ENCODE peak calls at places on chromosomes 7 and 10, in six cellular contexts. Q is pancreas; K is GM23338; M is CD8-positive, alpha-beta T cell; D is fibroblast of lung; N is HepG2. V is an unnamed sample.

GRCh38 chr7:150988230-150989226 is 2.3 kb upstream of the NOS3 start:
- DNase-seq in D (no peak), M (peak; percentile 63), Q (no peak), K (peak; percentile 91), N (no peak), V (peak; percentile 77)

GRCh38 chr7:1925349-1925748 is 255.3 kb downstream of the ELFN1 start:
- DNase-seq in N (peak; percentile 9), M (peak; percentile 36), Q (no peak), K (peak; percentile 56), D (peak; percentile 28), V (peak; percentile 50)

GRCh38 chr7:158031820-158032424 is 555.7 kb downstream of the PTPRN2 start:
- DNase-seq in Q (no peak), M (no peak), N (no peak), K (no peak), D (no peak), V (no peak)

GRCh38 chr7:118372530-118372929 is 148.0 kb downstream of the ANKRD7 start:
- DNase-seq in Q (no peak), N (no peak), K (no peak), M (no peak), D (peak; percentile 16), V (no peak)

GRCh38 chr7:15007507-15007906 is 105.0 kb upstream of the DGKB start:
- DNase-seq in Q (no peak), K (peak; percentile 83), M (no peak), N (peak; percentile 3), D (peak; percentile 11), V (no peak)

GRCh38 chr10:24259365-24260125 is 50.6 kb downstream of the KIAA1217 start:
- DNase-seq in K (no peak), D (no peak), M (no peak), Q (no peak), N (no peak), V (no peak)

GRCh38 chr10:80465839-80466590 is 11.9 kb downstream of the TSPAN14 start:
- DNase-seq in K (no peak), M (peak; percentile 77), D (no peak), N (no peak), Q (no peak), V (no peak)

GRCh38 chr7:108200326-108200725 is 70.2 kb upstream of the LAMB4 start:
- DNase-seq in M (no peak), D (no peak), K (no peak), N (no peak), Q (no peak), V (no peak)

GRCh38 chr7:134527979-134528371 is 608 bp downstream of the AKR1B10 start:
- DNase-seq in Q (no peak), N (peak; percentile 18), D (peak; percentile 81), M (no peak), K (peak; percentile 17), V (peak; percentile 33)

GRCh38 chr7:116242177-116242576 is 31.8 kb downstream of the TES start:
- DNase-seq in M (no peak), Q (no peak), K (no peak), D (peak; percentile 69), N (no peak), V (no peak)

GRCh38 chr7:86644282-86645173 is 819 bp downstream of the GRM3 start:
- DNase-seq in K (peak; percentile 67), M (peak; percentile 10), N (no peak), Q (no peak), D (no peak), V (no peak)

GRCh38 chr10:43420369-43421200 is 11.6 kb upstream of the HNRNPF start:
- DNase-seq in Q (peak; percentile 73), K (peak; percentile 85), D (peak; percentile 91), M (peak; percentile 89), N (peak; percentile 96), V (peak; percentile 92)

GRCh38 chr10:97025613-97026242 is 160.0 kb downstream of the SLIT1 start:
- DNase-seq in K (peak; percentile 89), M (peak; percentile 39), Q (peak; percentile 50), D (peak; percentile 66), N (peak; percentile 50), V (peak; percentile 70)

GRCh38 chr10:124532106-124532641 is 70.6 kb downstream of the LHPP start:
- DNase-seq in D (no peak), Q (no peak), N (peak; percentile 39), K (peak; percentile 91), M (no peak), V (peak; percentile 23)
- TF ChIP-seq CTCF in D (peak; percentile 35), Q (no peak), N (peak; percentile 49), K (peak; percentile 82), M (no peak), V (no peak)

DNA sequence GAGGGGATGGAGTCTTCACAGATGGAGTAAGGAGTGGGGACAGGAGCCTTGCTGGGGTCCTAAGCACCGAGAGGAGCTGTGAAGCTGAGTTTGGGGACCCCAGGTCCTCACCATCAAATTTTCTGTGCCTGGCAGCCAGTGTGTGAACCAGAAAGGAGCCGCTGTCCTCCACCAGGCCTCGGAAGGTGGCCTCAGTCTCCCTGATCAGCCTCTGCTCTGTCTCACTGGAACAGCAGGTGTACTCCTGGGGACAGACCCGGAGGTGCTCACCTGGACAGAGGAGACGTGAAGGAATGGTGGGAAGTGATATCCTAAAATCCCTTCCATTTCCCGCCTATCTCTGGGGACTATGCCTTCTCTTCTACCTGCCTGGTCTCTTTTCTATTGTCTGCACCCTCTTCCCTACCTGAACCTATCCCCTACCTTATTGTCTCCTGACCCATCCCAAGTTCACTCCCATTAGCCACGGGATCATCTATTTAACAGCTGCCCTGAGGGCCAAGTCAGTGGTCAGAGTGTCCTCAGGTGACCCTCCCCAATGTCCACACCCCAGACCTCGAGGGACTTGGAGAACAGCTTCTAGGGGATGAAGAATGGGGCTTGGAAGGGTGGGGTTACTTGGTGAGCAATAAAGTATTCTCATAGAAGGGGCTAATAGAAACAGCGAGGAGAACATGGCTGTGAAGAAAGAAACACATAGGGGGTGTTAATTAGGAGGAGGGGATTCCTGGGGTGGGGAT is 915 bp downstream of the GPC2 start:
- DNase-seq in Q (no peak), D (no peak), K (no peak), N (no peak), M (no peak), V (no peak)
- H3K4me3 ChIP-seq in Q (peak overlapping the region; percentile 59), D (peak overlapping the region; percentile 75), K (peak overlapping the region; percentile 87), N (peak overlapping the region; percentile 68), M (no peak overlapping the region), V (no peak overlapping the region)

GRCh38 chr10:110919349-110919931 is at the start of gene SHOC2:
- DNase-seq in M (peak; percentile 100), K (peak; percentile 100), D (no peak), N (no peak), Q (peak; percentile 100), V (peak; percentile 99)

GRCh38 chr10:110918269-110918632 is 729 bp downstream of the BBIP1 start:
- DNase-seq in M (peak; percentile 83), N (peak; percentile 87), D (peak; percentile 96), K (peak; percentile 99), Q (peak; percentile 95), V (no peak)

GRCh38 chr10:110919971-110920881 is 822 bp downstream of the SHOC2 start:
- DNase-seq in K (peak; percentile 65), M (peak; percentile 23), D (peak; percentile 39), N (no peak), Q (peak; percentile 44), V (no peak)

GRCh38 chr10:110916554-110917346 is 2.2 kb downstream of the BBIP1 start:
- DNase-seq in M (no peak), N (no peak), K (no peak), Q (no peak), D (peak; percentile 69), V (no peak)

GRCh38 chr10:110918633-110919348 is at the start of gene BBIP1:
- DNase-seq in N (peak; percentile 99), D (peak; percentile 100), M (no peak), K (no peak), Q (no peak), V (peak; percentile 95)
- TF ChIP-seq CTCF in N (peak; percentile 40), D (no peak), M (no peak), K (no peak), Q (no peak), V (no peak)

GRCh38 chr7:99112097-99112496 is 31.8 kb downstream of the SMURF1 start:
- DNase-seq in K (no peak), D (no peak), N (no peak), Q (no peak), M (no peak), V (no peak)
- H3K4me3 ChIP-seq in K (no peak overlapping the region), D (no peak overlapping the region), N (no peak overlapping the region), Q (no peak overlapping the region), M (no peak overlapping the region), V (no peak overlapping the region)